ENCODE peak calls at places on chromosomes 1 and 21, in ten cellular contexts. L is immature natural killer cell; P is stimulated activated CD4-positive, alpha-beta T cell treated with anti-CD3 and anti-CD28 coated beads, TNF-alpha, amount 100 ng/mL, for 48 hours; T is NCI-H748 treated with DMSO at 0.1 percent for 48 hours; R is nucleus accumbens; Z is iPS DF 19.7; E is adrenal gland; V is activated T-helper 1 cell treated with Interleukin-2 at 50 U/mL for 16 hours; Q is HS-5; M is coronary artery. X is an unnamed sample.

GRCh38 chr1:19635646-19636045 is 8.5 kb upstream of the NBL1 start:
- DNase-seq in E (no peak), L (no peak), V (no peak), M (peak), P (no peak), Z (no peak), R (no peak), T (no peak), Q (no peak), X (no peak)

GRCh38 chr1:67347688-67348472 is 40.2 kb downstream of the IL12RB2 start:
- DNase-seq in E (peak), V (no peak), L (no peak), Z (no peak), Q (no peak), T (peak), R (peak), M (no peak), P (no peak), X (peak)

GRCh38 chr1:212267460-212267859 is 17.8 kb upstream of the PPP2R5A start:
- DNase-seq in Z (no peak), T (no peak), E (no peak), P (no peak), R (no peak), V (no peak), M (no peak), Q (no peak), L (no peak), X (no peak)

GRCh38 chr1:17486242-17486641 is 46.8 kb upstream of the RCC2 start:
- DNase-seq in M (no peak), Q (no peak), R (no peak), E (no peak), V (no peak), P (no peak), T (no peak), Z (no peak), L (no peak), X (no peak)

GRCh38 chr1:44270666-44271628 is 57.7 kb downstream of the DMAP1 start:
- DNase-seq in P (no peak), Z (no peak), Q (no peak), T (no peak), V (no peak), L (no peak), E (no peak), R (no peak), M (no peak), X (no peak)

GRCh38 chr21:16070207-16070651 is 340.4 kb downstream of the USP25 start:
- DNase-seq in Z (no peak), P (no peak), V (no peak), L (no peak), Q (no peak), E (no peak), T (no peak), M (no peak), R (peak), X (no peak)

GRCh38 chr1:56413671-56414199 is 165.6 kb downstream of the PLPP3 start:
- DNase-seq in T (no peak), V (no peak), Q (no peak), P (no peak), E (no peak), L (no peak), R (no peak), Z (no peak), M (no peak), X (no peak)

GRCh38 chr1:66271216-66271903 is 262.6 kb upstream of the SGIP1 start:
- DNase-seq in V (no peak), Q (peak), M (peak), P (peak), L (no peak), R (no peak), E (peak), Z (peak), T (no peak), X (peak)